ENCODE peak calls at places on chromosomes 3 and 15, in seven cellular contexts. One of them, this sample, is unnamed.
A peak's percentile ranks its signal among the peaks of the same experiment; 100 is the strongest.

GRCh38 chr3:177607596-177607995 is 410.3 kb upstream of the TBL1XR1 start:
- DNase-seq in PC-9: no peak
- DNase-seq in NCI-H510A: no peak
- DNase-seq in NAMALWA: no peak
- DNase-seq in AG10803: no peak
- DNase-seq in NCI-H1694 treated with DMSO at 0.1 percent for 48 hours: no peak
- DNase-seq in RPMI8226: no peak
- DNase-seq in this sample: no peak

GRCh38 chr3:189937302-189938255 is 183.1 kb downstream of the P3H2 start:
- DNase-seq in NAMALWA: no peak
- DNase-seq in PC-9: peak; percentile 98
- DNase-seq in NCI-H1694 treated with DMSO at 0.1 percent for 48 hours: no peak
- DNase-seq in AG10803: peak; percentile 99
- DNase-seq in RPMI8226: no peak
- DNase-seq in NCI-H510A: no peak
- DNase-seq in this sample: no peak

GRCh38 chr15:39628131-39628482 is 47.2 kb downstream of the THBS1 start:
- DNase-seq in NCI-H510A: no peak
- DNase-seq in AG10803: no peak
- DNase-seq in NAMALWA: no peak
- DNase-seq in NCI-H1694 treated with DMSO at 0.1 percent for 48 hours: no peak
- DNase-seq in PC-9: no peak
- DNase-seq in RPMI8226: no peak
- DNase-seq in this sample: no peak

GRCh38 chr15:96312641-96313335 is 17.7 kb upstream of the NR2F2 start:
- DNase-seq in PC-9: no peak
- DNase-seq in AG10803: peak; percentile 64
- DNase-seq in NCI-H1694 treated with DMSO at 0.1 percent for 48 hours: no peak
- DNase-seq in NCI-H510A: no peak
- DNase-seq in NAMALWA: no peak
- DNase-seq in RPMI8226: no peak
- DNase-seq in this sample: no peak

GRCh38 chr15:68315495-68316007 is 38.0 kb downstream of the FEM1B start:
- DNase-seq in RPMI8226: no peak
- DNase-seq in NCI-H510A: no peak
- DNase-seq in AG10803: no peak
- DNase-seq in NAMALWA: no peak
- DNase-seq in PC-9: no peak
- DNase-seq in NCI-H1694 treated with DMSO at 0.1 percent for 48 hours: no peak
- DNase-seq in this sample: no peak

GRCh38 chr15:90845201-90845949 is 23.0 kb upstream of the FURIN start:
- DNase-seq in NCI-H1694 treated with DMSO at 0.1 percent for 48 hours: no peak
- DNase-seq in AG10803: peak; percentile 81
- DNase-seq in RPMI8226: peak; percentile 70
- DNase-seq in NAMALWA: peak; percentile 41
- DNase-seq in PC-9: peak; percentile 25
- DNase-seq in NCI-H510A: no peak
- DNase-seq in this sample: no peak

GRCh38 chr3:44318929-44319328 is 19.6 kb upstream of the TCAIM start:
- DNase-seq in AG10803: no peak
- DNase-seq in RPMI8226: no peak
- DNase-seq in PC-9: no peak
- DNase-seq in NAMALWA: no peak
- DNase-seq in NCI-H1694 treated with DMSO at 0.1 percent for 48 hours: no peak
- DNase-seq in NCI-H510A: no peak
- DNase-seq in this sample: no peak

GRCh38 chr15:48358229-48358641 is 27.0 kb downstream of the DUT start:
- DNase-seq in NCI-H1694 treated with DMSO at 0.1 percent for 48 hours: peak; percentile 55
- DNase-seq in NAMALWA: peak; percentile 50
- DNase-seq in PC-9: no peak
- DNase-seq in NCI-H510A: no peak
- DNase-seq in AG10803: peak; percentile 72
- DNase-seq in RPMI8226: no peak
- DNase-seq in this sample: no peak

GRCh38 chr3:141486416-141486734 is 452 bp upstream of the RASA2 start:
- DNase-seq in NCI-H1694 treated with DMSO at 0.1 percent for 48 hours: no peak
- DNase-seq in AG10803: no peak
- DNase-seq in RPMI8226: no peak
- DNase-seq in PC-9: no peak
- DNase-seq in NCI-H510A: no peak
- DNase-seq in NAMALWA: peak; percentile 37
- DNase-seq in this sample: no peak

GRCh38 chr3:146953523-146954125 is 348.5 kb upstream of the PLSCR5 start:
- DNase-seq in RPMI8226: no peak
- DNase-seq in AG10803: peak; percentile 40
- DNase-seq in PC-9: no peak
- DNase-seq in NCI-H510A: no peak
- DNase-seq in NCI-H1694 treated with DMSO at 0.1 percent for 48 hours: no peak
- DNase-seq in NAMALWA: no peak
- DNase-seq in this sample: no peak

GRCh38 chr15:68333775-68334470 is 56.4 kb downstream of the FEM1B start:
- DNase-seq in RPMI8226: no peak
- DNase-seq in NCI-H510A: no peak
- DNase-seq in AG10803: peak; percentile 42
- DNase-seq in NCI-H1694 treated with DMSO at 0.1 percent for 48 hours: no peak
- DNase-seq in PC-9: no peak
- DNase-seq in NAMALWA: no peak
- DNase-seq in this sample: no peak

GRCh38 chr3:154040283-154040682 is 80.9 kb upstream of the ARHGEF26 start:
- DNase-seq in RPMI8226: peak; percentile 19
- DNase-seq in NAMALWA: peak; percentile 68
- DNase-seq in NCI-H1694 treated with DMSO at 0.1 percent for 48 hours: peak; percentile 1
- DNase-seq in NCI-H510A: no peak
- DNase-seq in AG10803: peak; percentile 15
- DNase-seq in PC-9: no peak
- DNase-seq in this sample: no peak

GRCh38 chr3:176395269-176395668 is 802.0 kb downstream of the TBL1XR1 start:
- DNase-seq in NAMALWA: no peak
- DNase-seq in NCI-H510A: no peak
- DNase-seq in RPMI8226: no peak
- DNase-seq in AG10803: no peak
- DNase-seq in NCI-H1694 treated with DMSO at 0.1 percent for 48 hours: no peak
- DNase-seq in PC-9: no peak
- DNase-seq in this sample: no peak

GRCh38 chr15:31472636-31473383 is 146.2 kb downstream of the KLF13 start:
- DNase-seq in RPMI8226: peak; percentile 40
- DNase-seq in AG10803: peak; percentile 60
- DNase-seq in NCI-H510A: no peak
- DNase-seq in NAMALWA: peak; percentile 68
- DNase-seq in PC-9: no peak
- DNase-seq in NCI-H1694 treated with DMSO at 0.1 percent for 48 hours: peak; percentile 16
- DNase-seq in this sample: no peak

GRCh38 chr15:93089855-93090305 is 869 bp upstream of the RGMA start:
- DNase-seq in NCI-H1694 treated with DMSO at 0.1 percent for 48 hours: no peak
- DNase-seq in NCI-H510A: no peak
- DNase-seq in NAMALWA: no peak
- DNase-seq in AG10803: no peak
- DNase-seq in RPMI8226: no peak
- DNase-seq in PC-9: no peak
- DNase-seq in this sample: no peak

GRCh38 chr3:195226900-195227447 is 44.0 kb downstream of the XXYLT1 start:
- DNase-seq in RPMI8226: no peak
- DNase-seq in AG10803: no peak
- DNase-seq in NAMALWA: no peak
- DNase-seq in NCI-H1694 treated with DMSO at 0.1 percent for 48 hours: no peak
- DNase-seq in NCI-H510A: no peak
- DNase-seq in PC-9: no peak
- DNase-seq in this sample: no peak

GRCh38 chr15:74291101-74292071 is 55.3 kb downstream of the CCDC33 start:
- DNase-seq in RPMI8226: peak; percentile 92
- DNase-seq in NAMALWA: peak; percentile 71
- DNase-seq in AG10803: peak; percentile 57
- DNase-seq in NCI-H510A: peak; percentile 57
- DNase-seq in PC-9: peak; percentile 74
- DNase-seq in NCI-H1694 treated with DMSO at 0.1 percent for 48 hours: no peak
- DNase-seq in this sample: no peak

GRCh38 chr3:60598668-60599067 is 652.6 kb downstream of the FHIT start:
- DNase-seq in RPMI8226: no peak
- DNase-seq in AG10803: peak; percentile 70
- DNase-seq in NAMALWA: no peak
- DNase-seq in PC-9: no peak
- DNase-seq in NCI-H510A: no peak
- DNase-seq in NCI-H1694 treated with DMSO at 0.1 percent for 48 hours: no peak
- DNase-seq in this sample: no peak

GRCh38 chr15:88484781-88485246 is 17.3 kb downstream of the MRPS11 start:
- DNase-seq in AG10803: peak; percentile 81
- DNase-seq in NAMALWA: no peak
- DNase-seq in NCI-H1694 treated with DMSO at 0.1 percent for 48 hours: no peak
- DNase-seq in PC-9: no peak
- DNase-seq in NCI-H510A: no peak
- DNase-seq in RPMI8226: no peak
- DNase-seq in this sample: no peak

GRCh38 chr15:86690566-86690965 is 610.9 kb downstream of the AGBL1 start:
- DNase-seq in RPMI8226: no peak
- DNase-seq in NAMALWA: peak; percentile 4
- DNase-seq in NCI-H510A: no peak
- DNase-seq in AG10803: no peak
- DNase-seq in NCI-H1694 treated with DMSO at 0.1 percent for 48 hours: no peak
- DNase-seq in PC-9: no peak
- DNase-seq in this sample: no peak

GRCh38 chr3:5607581-5607980 is 420.1 kb downstream of the EDEM1 start:
- DNase-seq in RPMI8226: no peak
- DNase-seq in NCI-H1694 treated with DMSO at 0.1 percent for 48 hours: no peak
- DNase-seq in NCI-H510A: no peak
- DNase-seq in AG10803: no peak
- DNase-seq in NAMALWA: no peak
- DNase-seq in PC-9: no peak
- DNase-seq in this sample: no peak

GRCh38 chr3:46655271-46655670 is 38.2 kb downstream of the ALS2CL start:
- DNase-seq in NCI-H510A: no peak
- DNase-seq in NAMALWA: no peak
- DNase-seq in PC-9: no peak
- DNase-seq in NCI-H1694 treated with DMSO at 0.1 percent for 48 hours: no peak
- DNase-seq in AG10803: peak; percentile 26
- DNase-seq in RPMI8226: no peak
- DNase-seq in this sample: no peak

GRCh38 chr3:108471346-108471935 is 39.0 kb downstream of the MYH15 start:
- DNase-seq in NAMALWA: no peak
- DNase-seq in NCI-H1694 treated with DMSO at 0.1 percent for 48 hours: no peak
- DNase-seq in NCI-H510A: no peak
- DNase-seq in AG10803: peak; percentile 25
- DNase-seq in RPMI8226: no peak
- DNase-seq in PC-9: peak; percentile 24
- DNase-seq in this sample: no peak

GRCh38 chr15:34362047-34362773 is 4.8 kb downstream of the LPCAT4 start:
- DNase-seq in NCI-H510A: no peak
- DNase-seq in NAMALWA: no peak
- DNase-seq in AG10803: no peak
- DNase-seq in NCI-H1694 treated with DMSO at 0.1 percent for 48 hours: no peak
- DNase-seq in PC-9: peak; percentile 37
- DNase-seq in RPMI8226: no peak
- DNase-seq in this sample: no peak

GRCh38 chr3:14802332-14802731 is 16.4 kb upstream of the FGD5 start:
- DNase-seq in RPMI8226: no peak
- DNase-seq in NCI-H1694 treated with DMSO at 0.1 percent for 48 hours: no peak
- DNase-seq in AG10803: no peak
- DNase-seq in NAMALWA: no peak
- DNase-seq in NCI-H510A: no peak
- DNase-seq in PC-9: no peak
- DNase-seq in this sample: no peak

GRCh38 chr15:38041576-38041975 is 107.1 kb downstream of the TMCO5A start:
- DNase-seq in RPMI8226: no peak
- DNase-seq in NCI-H510A: no peak
- DNase-seq in PC-9: no peak
- DNase-seq in NCI-H1694 treated with DMSO at 0.1 percent for 48 hours: no peak
- DNase-seq in AG10803: peak; percentile 68
- DNase-seq in NAMALWA: no peak
- DNase-seq in this sample: no peak

GRCh38 chr3:184259878-184260570 is 1.3 kb downstream of the CAMK2N2 start:
- DNase-seq in RPMI8226: peak; percentile 61
- DNase-seq in PC-9: peak; percentile 50
- DNase-seq in NCI-H1694 treated with DMSO at 0.1 percent for 48 hours: no peak
- DNase-seq in NCI-H510A: no peak
- DNase-seq in AG10803: no peak
- DNase-seq in NAMALWA: no peak
- DNase-seq in this sample: no peak

GRCh38 chr15:62849316-62850129 is 193.0 kb upstream of the TPM1 start:
- DNase-seq in NCI-H510A: no peak
- DNase-seq in NCI-H1694 treated with DMSO at 0.1 percent for 48 hours: no peak
- DNase-seq in AG10803: no peak
- DNase-seq in PC-9: no peak
- DNase-seq in RPMI8226: no peak
- DNase-seq in NAMALWA: no peak
- DNase-seq in this sample: no peak

GRCh38 chr3:150830094-150830681 is 67.2 kb upstream of the SIAH2 start:
- DNase-seq in AG10803: no peak
- DNase-seq in PC-9: no peak
- DNase-seq in NAMALWA: peak; percentile 75
- DNase-seq in NCI-H510A: no peak
- DNase-seq in NCI-H1694 treated with DMSO at 0.1 percent for 48 hours: no peak
- DNase-seq in RPMI8226: peak; percentile 66
- DNase-seq in this sample: no peak